ENCODE peak calls at places on chromosomes 16 and 17, in ten cellular contexts. One of them, this sample, is unnamed.

GRCh38 chr17:65730711-65731169 is 169.3 kb upstream of the AXIN2 start:
- DNase-seq in epithelial cell of esophagus: no peak
- DNase-seq in MCF 10A: no peak
- DNase-seq in stromal cell of bone marrow: peak; percentile 12
- DNase-seq in endothelial cell: no peak
- DNase-seq in iris pigment epithelial cell: peak; percentile 11
- DNase-seq in mesendoderm: no peak
- DNase-seq in cardiac fibroblast: no peak
- DNase-seq in T follicular helper cell: no peak
- DNase-seq in islet precursor cell: no peak
- DNase-seq in this sample: no peak

GRCh38 chr17:3911271-3912053 is 4.8 kb downstream of the P2RX1 start:
- DNase-seq in islet precursor cell: no peak
- DNase-seq in mesendoderm: peak; percentile 33
- DNase-seq in epithelial cell of esophagus: no peak
- DNase-seq in iris pigment epithelial cell: no peak
- DNase-seq in stromal cell of bone marrow: no peak
- DNase-seq in MCF 10A: no peak
- DNase-seq in T follicular helper cell: peak; percentile 63
- DNase-seq in endothelial cell: no peak
- DNase-seq in cardiac fibroblast: no peak
- DNase-seq in this sample: peak; percentile 59

GRCh38 chr17:44581868-44582267 is 24.6 kb downstream of the FZD2 start:
- DNase-seq in islet precursor cell: no peak
- DNase-seq in cardiac fibroblast: peak; percentile 32
- DNase-seq in epithelial cell of esophagus: no peak
- DNase-seq in MCF 10A: peak; percentile 24
- DNase-seq in endothelial cell: no peak
- DNase-seq in mesendoderm: no peak
- DNase-seq in T follicular helper cell: no peak
- DNase-seq in iris pigment epithelial cell: no peak
- DNase-seq in stromal cell of bone marrow: no peak
- DNase-seq in this sample: no peak

GRCh38 chr17:35612924-35613521 is 25.9 kb downstream of the AP2B1 start:
- DNase-seq in iris pigment epithelial cell: peak; percentile 68
- DNase-seq in cardiac fibroblast: peak; percentile 71
- DNase-seq in islet precursor cell: peak; percentile 73
- DNase-seq in epithelial cell of esophagus: peak; percentile 56
- DNase-seq in stromal cell of bone marrow: peak; percentile 37
- DNase-seq in MCF 10A: peak; percentile 36
- DNase-seq in T follicular helper cell: peak; percentile 2
- DNase-seq in endothelial cell: peak; percentile 30
- DNase-seq in mesendoderm: peak; percentile 65
- DNase-seq in this sample: no peak

GRCh38 chr16:55436587-55436986 is 42.4 kb upstream of the MMP2 start:
- DNase-seq in endothelial cell: no peak
- DNase-seq in MCF 10A: no peak
- DNase-seq in islet precursor cell: no peak
- DNase-seq in epithelial cell of esophagus: no peak
- DNase-seq in stromal cell of bone marrow: no peak
- DNase-seq in cardiac fibroblast: no peak
- DNase-seq in mesendoderm: no peak
- DNase-seq in T follicular helper cell: no peak
- DNase-seq in iris pigment epithelial cell: no peak
- DNase-seq in this sample: no peak

GRCh38 chr16:57574646-57575467 is 32.4 kb downstream of the ADGRG5 start:
- DNase-seq in stromal cell of bone marrow: no peak
- DNase-seq in cardiac fibroblast: no peak
- DNase-seq in epithelial cell of esophagus: no peak
- DNase-seq in T follicular helper cell: no peak
- DNase-seq in iris pigment epithelial cell: no peak
- DNase-seq in mesendoderm: no peak
- DNase-seq in islet precursor cell: no peak
- DNase-seq in endothelial cell: no peak
- DNase-seq in MCF 10A: no peak
- DNase-seq in this sample: no peak

GRCh38 chr16:77674888-77675287 is 47.4 kb upstream of the NUDT7 start:
- DNase-seq in MCF 10A: no peak
- DNase-seq in stromal cell of bone marrow: no peak
- DNase-seq in mesendoderm: no peak
- DNase-seq in T follicular helper cell: no peak
- DNase-seq in cardiac fibroblast: peak; percentile 76
- DNase-seq in endothelial cell: no peak
- DNase-seq in islet precursor cell: no peak
- DNase-seq in iris pigment epithelial cell: peak; percentile 94
- DNase-seq in epithelial cell of esophagus: no peak
- DNase-seq in this sample: no peak

GRCh38 chr17:76537578-76538280 is at the start of gene CYGB:
- DNase-seq in endothelial cell: no peak
- DNase-seq in stromal cell of bone marrow: no peak
- DNase-seq in MCF 10A: no peak
- DNase-seq in iris pigment epithelial cell: no peak
- DNase-seq in epithelial cell of esophagus: no peak
- DNase-seq in cardiac fibroblast: peak; percentile 62
- DNase-seq in mesendoderm: peak; percentile 30
- DNase-seq in T follicular helper cell: no peak
- DNase-seq in islet precursor cell: peak; percentile 76
- DNase-seq in this sample: no peak

GRCh38 chr17:44898768-44899073 is 524 bp downstream of the EFTUD2 start:
- DNase-seq in MCF 10A: peak; percentile 34
- DNase-seq in endothelial cell: no peak
- DNase-seq in cardiac fibroblast: no peak
- DNase-seq in iris pigment epithelial cell: peak; percentile 49
- DNase-seq in islet precursor cell: no peak
- DNase-seq in mesendoderm: no peak
- DNase-seq in epithelial cell of esophagus: no peak
- DNase-seq in T follicular helper cell: no peak
- DNase-seq in stromal cell of bone marrow: peak; percentile 9
- DNase-seq in this sample: no peak

GRCh38 chr17:15502315-15503112 is 35.1 kb upstream of the CDRT4 start:
- DNase-seq in mesendoderm: peak; percentile 90
- DNase-seq in T follicular helper cell: peak; percentile 32
- DNase-seq in iris pigment epithelial cell: peak; percentile 87
- DNase-seq in endothelial cell: peak; percentile 92
- DNase-seq in stromal cell of bone marrow: peak; percentile 91
- DNase-seq in MCF 10A: peak; percentile 84
- DNase-seq in islet precursor cell: peak; percentile 96
- DNase-seq in cardiac fibroblast: peak; percentile 96
- DNase-seq in epithelial cell of esophagus: peak; percentile 64
- DNase-seq in this sample: peak; percentile 44

GRCh38 chr17:78993241-78993956 is 13.7 kb upstream of the LGALS3BP start:
- DNase-seq in T follicular helper cell: peak; percentile 25
- DNase-seq in stromal cell of bone marrow: no peak
- DNase-seq in mesendoderm: peak; percentile 57
- DNase-seq in cardiac fibroblast: peak; percentile 65
- DNase-seq in endothelial cell: peak; percentile 76
- DNase-seq in islet precursor cell: peak; percentile 72
- DNase-seq in epithelial cell of esophagus: peak; percentile 57
- DNase-seq in iris pigment epithelial cell: peak; percentile 38
- DNase-seq in MCF 10A: peak; percentile 43
- DNase-seq in this sample: peak; percentile 53

GRCh38 chr16:50315346-50315997 is 49.1 kb downstream of the ADCY7 start:
- DNase-seq in MCF 10A: no peak
- DNase-seq in iris pigment epithelial cell: no peak
- DNase-seq in cardiac fibroblast: no peak
- DNase-seq in epithelial cell of esophagus: no peak
- DNase-seq in endothelial cell: no peak
- DNase-seq in T follicular helper cell: no peak
- DNase-seq in mesendoderm: no peak
- DNase-seq in stromal cell of bone marrow: no peak
- DNase-seq in islet precursor cell: peak; percentile 93
- DNase-seq in this sample: no peak

GRCh38 chr17:1963250-1963649 is 61.9 kb downstream of the RTN4RL1 start:
- DNase-seq in stromal cell of bone marrow: no peak
- DNase-seq in MCF 10A: no peak
- DNase-seq in mesendoderm: no peak
- DNase-seq in T follicular helper cell: no peak
- DNase-seq in epithelial cell of esophagus: no peak
- DNase-seq in iris pigment epithelial cell: no peak
- DNase-seq in endothelial cell: no peak
- DNase-seq in islet precursor cell: no peak
- DNase-seq in cardiac fibroblast: no peak
- DNase-seq in this sample: no peak

GRCh38 chr17:21354796-21355385 is 21.3 kb upstream of the KCNJ12 start:
- DNase-seq in MCF 10A: no peak
- DNase-seq in stromal cell of bone marrow: no peak
- DNase-seq in epithelial cell of esophagus: no peak
- DNase-seq in mesendoderm: no peak
- DNase-seq in iris pigment epithelial cell: no peak
- DNase-seq in cardiac fibroblast: no peak
- DNase-seq in endothelial cell: no peak
- DNase-seq in islet precursor cell: no peak
- DNase-seq in T follicular helper cell: no peak
- DNase-seq in this sample: no peak

GRCh38 chr17:9256361-9256943 is 235.1 kb downstream of the NTN1 start:
- DNase-seq in T follicular helper cell: no peak
- DNase-seq in islet precursor cell: no peak
- DNase-seq in mesendoderm: no peak
- DNase-seq in iris pigment epithelial cell: no peak
- DNase-seq in cardiac fibroblast: no peak
- DNase-seq in MCF 10A: no peak
- DNase-seq in endothelial cell: no peak
- DNase-seq in stromal cell of bone marrow: no peak
- DNase-seq in epithelial cell of esophagus: no peak
- DNase-seq in this sample: no peak

GRCh38 chr17:42675984-42676423 is 790 bp downstream of the PLEKHH3 start:
- DNase-seq in cardiac fibroblast: peak; percentile 39
- DNase-seq in stromal cell of bone marrow: no peak
- DNase-seq in mesendoderm: peak; percentile 67
- DNase-seq in islet precursor cell: peak; percentile 83
- DNase-seq in endothelial cell: peak; percentile 43
- DNase-seq in MCF 10A: peak; percentile 42
- DNase-seq in epithelial cell of esophagus: peak; percentile 67
- DNase-seq in T follicular helper cell: no peak
- DNase-seq in iris pigment epithelial cell: peak; percentile 62
- DNase-seq in this sample: no peak

GRCh38 chr17:19303367-19303776 is 59.2 kb downstream of the B9D1 start:
- DNase-seq in stromal cell of bone marrow: no peak
- DNase-seq in T follicular helper cell: no peak
- DNase-seq in mesendoderm: no peak
- DNase-seq in iris pigment epithelial cell: no peak
- DNase-seq in MCF 10A: no peak
- DNase-seq in endothelial cell: no peak
- DNase-seq in cardiac fibroblast: no peak
- DNase-seq in islet precursor cell: no peak
- DNase-seq in epithelial cell of esophagus: no peak
- DNase-seq in this sample: no peak

GRCh38 chr17:6843241-6843890 is 11.8 kb upstream of the TEKT1 start:
- DNase-seq in iris pigment epithelial cell: peak; percentile 45
- DNase-seq in mesendoderm: peak; percentile 53
- DNase-seq in islet precursor cell: no peak
- DNase-seq in stromal cell of bone marrow: peak; percentile 29
- DNase-seq in MCF 10A: peak; percentile 65
- DNase-seq in endothelial cell: no peak
- DNase-seq in epithelial cell of esophagus: peak; percentile 73
- DNase-seq in cardiac fibroblast: peak; percentile 78
- DNase-seq in T follicular helper cell: no peak
- DNase-seq in this sample: no peak

GRCh38 chr16:15572329-15573001 is 70.5 kb downstream of the MARF1 start:
- DNase-seq in endothelial cell: no peak
- DNase-seq in mesendoderm: no peak
- DNase-seq in islet precursor cell: no peak
- DNase-seq in epithelial cell of esophagus: no peak
- DNase-seq in cardiac fibroblast: peak; percentile 71
- DNase-seq in T follicular helper cell: no peak
- DNase-seq in MCF 10A: peak; percentile 68
- DNase-seq in iris pigment epithelial cell: peak; percentile 88
- DNase-seq in stromal cell of bone marrow: peak; percentile 94
- DNase-seq in this sample: no peak

GRCh38 chr16:70730944-70731343 is 45.1 kb upstream of the MTSS2 start:
- DNase-seq in iris pigment epithelial cell: no peak
- DNase-seq in T follicular helper cell: no peak
- DNase-seq in islet precursor cell: no peak
- DNase-seq in mesendoderm: no peak
- DNase-seq in epithelial cell of esophagus: no peak
- DNase-seq in MCF 10A: no peak
- DNase-seq in stromal cell of bone marrow: no peak
- DNase-seq in cardiac fibroblast: no peak
- DNase-seq in endothelial cell: no peak
- DNase-seq in this sample: no peak

GRCh38 chr16:35748621-35749252 is 2289.3 kb downstream of the TP53TG3F start:
- DNase-seq in iris pigment epithelial cell: no peak
- DNase-seq in mesendoderm: no peak
- DNase-seq in MCF 10A: no peak
- DNase-seq in T follicular helper cell: no peak
- DNase-seq in endothelial cell: no peak
- DNase-seq in islet precursor cell: no peak
- DNase-seq in cardiac fibroblast: no peak
- DNase-seq in epithelial cell of esophagus: no peak
- DNase-seq in stromal cell of bone marrow: no peak
- DNase-seq in this sample: no peak

GRCh38 chr17:64320613-64321553 is 57.8 kb upstream of the TEX2 start:
- DNase-seq in epithelial cell of esophagus: peak; percentile 75
- DNase-seq in stromal cell of bone marrow: peak; percentile 65
- DNase-seq in mesendoderm: peak; percentile 93
- DNase-seq in MCF 10A: peak; percentile 92
- DNase-seq in islet precursor cell: peak; percentile 89
- DNase-seq in iris pigment epithelial cell: peak; percentile 72
- DNase-seq in endothelial cell: peak; percentile 65
- DNase-seq in T follicular helper cell: peak; percentile 25
- DNase-seq in cardiac fibroblast: peak; percentile 94
- DNase-seq in this sample: peak; percentile 37

GRCh38 chr16:82924075-82924854 is 297.5 kb downstream of the CDH13 start:
- DNase-seq in iris pigment epithelial cell: peak; percentile 36
- DNase-seq in cardiac fibroblast: no peak
- DNase-seq in MCF 10A: no peak
- DNase-seq in epithelial cell of esophagus: peak; percentile 40
- DNase-seq in endothelial cell: no peak
- DNase-seq in stromal cell of bone marrow: no peak
- DNase-seq in T follicular helper cell: no peak
- DNase-seq in islet precursor cell: no peak
- DNase-seq in mesendoderm: peak; percentile 17
- DNase-seq in this sample: peak; percentile 0

GRCh38 chr17:18017958-18018357 is 21.0 kb downstream of the ATPAF2 start:
- DNase-seq in epithelial cell of esophagus: no peak
- DNase-seq in stromal cell of bone marrow: no peak
- DNase-seq in MCF 10A: no peak
- DNase-seq in T follicular helper cell: no peak
- DNase-seq in cardiac fibroblast: peak; percentile 25
- DNase-seq in islet precursor cell: no peak
- DNase-seq in iris pigment epithelial cell: peak; percentile 81
- DNase-seq in mesendoderm: no peak
- DNase-seq in endothelial cell: no peak
- DNase-seq in this sample: no peak

GRCh38 chr16:74726736-74727135 is 26.1 kb upstream of the MLKL start:
- DNase-seq in endothelial cell: no peak
- DNase-seq in iris pigment epithelial cell: no peak
- DNase-seq in islet precursor cell: no peak
- DNase-seq in epithelial cell of esophagus: no peak
- DNase-seq in MCF 10A: peak; percentile 51
- DNase-seq in cardiac fibroblast: peak; percentile 37
- DNase-seq in stromal cell of bone marrow: no peak
- DNase-seq in mesendoderm: peak; percentile 81
- DNase-seq in T follicular helper cell: no peak
- DNase-seq in this sample: no peak